ENCODE peak calls at places on chromosomes 5 and 9, in eight cellular contexts. One of them, this sample, is unnamed.

GRCh38 chr5:170332058-170332457 is 34.5 kb upstream of the LCP2 start:
- DNase-seq in A549: no peak
- DNase-seq in A673: no peak
- DNase-seq in fibroblast of lung: no peak
- DNase-seq in H9: no peak
- DNase-seq in osteoblast: no peak
- DNase-seq in ovary: no peak
- DNase-seq in prostate gland: no peak
- DNase-seq in this sample: no peak

GRCh38 chr5:106290841-106291240 is 1379.9 kb downstream of the EFNA5 start:
- DNase-seq in H9: no peak
- DNase-seq in prostate gland: no peak
- DNase-seq in A673: no peak
- DNase-seq in A549: no peak
- DNase-seq in ovary: no peak
- DNase-seq in fibroblast of lung: peak
- DNase-seq in osteoblast: no peak
- DNase-seq in this sample: no peak

GRCh38 chr5:179147991-179148702 is 88.0 kb downstream of the ZNF354C start:
- DNase-seq in prostate gland: no peak
- DNase-seq in fibroblast of lung: no peak
- DNase-seq in ovary: no peak
- DNase-seq in H9: no peak
- DNase-seq in osteoblast: no peak
- DNase-seq in A549: no peak
- DNase-seq in A673: no peak
- DNase-seq in this sample: no peak

GRCh38 chr5:23476580-23476979 is 30.8 kb upstream of the PRDM9 start:
- DNase-seq in H9: no peak
- DNase-seq in A549: no peak
- DNase-seq in A673: no peak
- DNase-seq in fibroblast of lung: no peak
- DNase-seq in prostate gland: no peak
- DNase-seq in osteoblast: no peak
- DNase-seq in ovary: no peak
- DNase-seq in this sample: no peak

GRCh38 chr9:104927216-104927911 is 591 bp downstream of the ABCA1 start:
- DNase-seq in H9: peak
- DNase-seq in osteoblast: peak
- DNase-seq in fibroblast of lung: peak
- DNase-seq in A549: peak
- DNase-seq in A673: peak
- DNase-seq in prostate gland: peak
- DNase-seq in ovary: peak
- DNase-seq in this sample: peak

GRCh38 chr5:68246802-68247201 is 31.2 kb downstream of the PIK3R1 start:
- DNase-seq in fibroblast of lung: no peak
- DNase-seq in prostate gland: no peak
- DNase-seq in H9: no peak
- DNase-seq in osteoblast: no peak
- DNase-seq in ovary: no peak
- DNase-seq in A673: no peak
- DNase-seq in A549: no peak
- DNase-seq in this sample: no peak

GRCh38 chr9:135379540-135380267 is 99.9 kb upstream of the PPP1R26 start:
- DNase-seq in A673: peak
- DNase-seq in H9: no peak
- DNase-seq in ovary: no peak
- DNase-seq in osteoblast: no peak
- DNase-seq in prostate gland: no peak
- DNase-seq in A549: no peak
- DNase-seq in fibroblast of lung: no peak
- DNase-seq in this sample: no peak

GRCh38 chr9:462611-463010 is 247.9 kb downstream of the DOCK8 start:
- DNase-seq in fibroblast of lung: no peak
- DNase-seq in prostate gland: no peak
- DNase-seq in A549: no peak
- DNase-seq in ovary: no peak
- DNase-seq in A673: no peak
- DNase-seq in osteoblast: no peak
- DNase-seq in H9: no peak
- DNase-seq in this sample: no peak

GRCh38 chr5:67010684-67011409 is 185.8 kb downstream of the CD180 start:
- DNase-seq in osteoblast: peak
- DNase-seq in H9: peak
- DNase-seq in prostate gland: peak
- DNase-seq in fibroblast of lung: peak
- DNase-seq in A549: no peak
- DNase-seq in A673: no peak
- DNase-seq in ovary: no peak
- DNase-seq in this sample: peak

GRCh38 chr9:129637102-129637501 is 4.8 kb downstream of the ASB6 start:
- DNase-seq in A673: no peak
- DNase-seq in fibroblast of lung: no peak
- DNase-seq in osteoblast: no peak
- DNase-seq in H9: no peak
- DNase-seq in prostate gland: no peak
- DNase-seq in ovary: no peak
- DNase-seq in A549: no peak
- DNase-seq in this sample: no peak
- TF ChIP-seq CTCF in A673: no peak
- TF ChIP-seq CTCF in fibroblast of lung: no peak
- TF ChIP-seq CTCF in osteoblast: no peak
- TF ChIP-seq CTCF in H9: no peak
- TF ChIP-seq CTCF in prostate gland: no peak
- TF ChIP-seq CTCF in ovary: no peak
- TF ChIP-seq CTCF in A549: no peak
- TF ChIP-seq CTCF in this sample: no peak

GRCh38 chr9:98038958-98039357 is 17.6 kb upstream of the NANS start:
- DNase-seq in A673: no peak
- DNase-seq in fibroblast of lung: no peak
- DNase-seq in prostate gland: no peak
- DNase-seq in H9: no peak
- DNase-seq in osteoblast: no peak
- DNase-seq in ovary: no peak
- DNase-seq in A549: no peak
- DNase-seq in this sample: no peak
- H3K27ac ChIP-seq in A673: no peak
- H3K27ac ChIP-seq in fibroblast of lung: no peak
- H3K27ac ChIP-seq in prostate gland: no peak
- H3K27ac ChIP-seq in H9: no peak
- H3K27ac ChIP-seq in osteoblast: no peak
- H3K27ac ChIP-seq in ovary: no peak
- H3K27ac ChIP-seq in A549: no peak
- H3K27ac ChIP-seq in this sample: no peak

GRCh38 chr5:140114341-140115185 is 654 bp downstream of the PURA start:
- DNase-seq in H9: peak
- DNase-seq in A549: peak
- DNase-seq in A673: peak
- DNase-seq in osteoblast: peak
- DNase-seq in fibroblast of lung: peak
- DNase-seq in ovary: peak
- DNase-seq in prostate gland: peak
- DNase-seq in this sample: peak
- TF ChIP-seq CTCF in H9: no peak
- TF ChIP-seq CTCF in A549: no peak
- TF ChIP-seq CTCF in A673: no peak
- TF ChIP-seq CTCF in osteoblast: no peak
- TF ChIP-seq CTCF in fibroblast of lung: no peak
- TF ChIP-seq CTCF in ovary: no peak
- TF ChIP-seq CTCF in prostate gland: no peak
- TF ChIP-seq CTCF in this sample: no peak

DNA sequence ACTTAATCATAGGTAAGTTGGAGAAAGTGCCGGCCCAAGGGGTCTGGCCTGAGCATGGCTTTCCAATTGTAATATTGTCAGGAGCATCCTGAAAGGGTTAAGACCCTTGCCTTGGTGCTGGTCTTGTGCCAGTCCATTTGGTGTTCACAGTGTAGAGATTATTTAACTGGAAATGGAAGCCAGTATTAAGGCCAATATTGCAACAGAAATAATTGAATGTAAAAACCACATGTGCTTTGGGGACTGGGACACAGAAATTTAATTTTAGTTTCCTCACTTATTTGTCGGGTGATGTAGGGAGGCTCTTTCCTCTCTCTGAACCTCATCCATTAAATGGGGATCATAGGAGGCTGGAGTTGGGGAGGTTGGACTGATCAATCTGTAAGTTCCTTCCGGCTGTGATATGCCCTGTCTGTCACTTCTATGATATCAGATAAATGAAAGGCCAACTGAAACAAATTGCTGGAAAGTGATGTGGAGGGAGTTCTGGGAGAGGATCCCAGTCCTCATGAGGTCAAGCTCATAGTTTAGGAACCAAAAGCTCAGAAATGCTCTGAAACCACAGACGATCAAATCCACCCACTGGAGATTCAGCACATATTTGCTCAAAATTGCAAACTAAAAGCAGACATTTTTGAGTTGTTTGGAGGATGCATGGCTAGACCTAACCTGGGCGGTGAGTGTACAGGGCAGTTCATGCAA is 54.8 kb upstream of the COL15A1 start:
- DNase-seq in ovary: no peak
- DNase-seq in osteoblast: no peak
- DNase-seq in fibroblast of lung: peak
- DNase-seq in A549: no peak
- DNase-seq in A673: no peak
- DNase-seq in prostate gland: no peak
- DNase-seq in H9: no peak
- DNase-seq in this sample: no peak
- H3K27ac ChIP-seq in ovary: no peak
- H3K27ac ChIP-seq in osteoblast: no peak
- H3K27ac ChIP-seq in fibroblast of lung: no peak
- H3K27ac ChIP-seq in A549: no peak
- H3K27ac ChIP-seq in A673: no peak
- H3K27ac ChIP-seq in prostate gland: no peak
- H3K27ac ChIP-seq in H9: no peak
- H3K27ac ChIP-seq in this sample: no peak

DNA sequence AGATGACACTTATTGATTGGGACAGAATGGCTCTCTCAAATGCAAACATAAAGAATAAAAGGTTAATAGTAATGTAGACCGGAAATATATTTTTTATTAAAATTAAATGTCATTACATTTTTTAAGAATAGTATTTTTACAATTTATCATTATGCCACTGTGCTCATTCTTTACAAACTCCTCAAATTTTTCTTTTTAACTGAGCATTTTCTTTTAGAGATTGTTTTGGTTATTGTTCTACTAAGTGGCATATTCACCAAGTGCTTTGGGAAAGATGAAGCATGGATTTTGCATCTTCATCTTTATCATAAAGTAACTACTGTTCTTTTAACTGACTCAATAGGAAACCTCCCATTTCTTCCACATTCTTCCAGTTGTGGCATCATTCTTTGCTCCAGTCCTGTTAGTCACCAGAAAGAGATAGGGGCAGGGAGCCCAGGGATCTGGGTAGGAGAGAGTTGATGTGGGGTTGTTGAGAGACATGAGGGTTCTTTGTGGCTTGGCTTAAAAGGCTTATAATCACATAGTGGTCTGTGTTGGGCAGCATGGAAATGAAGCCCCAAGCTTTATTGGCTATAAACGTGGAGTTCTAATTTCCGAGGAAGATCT is 69.8 kb downstream of the SYK start:
- DNase-seq in prostate gland: no peak
- DNase-seq in ovary: no peak
- DNase-seq in A549: no peak
- DNase-seq in fibroblast of lung: no peak
- DNase-seq in H9: no peak
- DNase-seq in A673: no peak
- DNase-seq in osteoblast: no peak
- DNase-seq in this sample: no peak
- TF ChIP-seq CTCF in prostate gland: no peak
- TF ChIP-seq CTCF in ovary: no peak
- TF ChIP-seq CTCF in A549: no peak
- TF ChIP-seq CTCF in fibroblast of lung: no peak
- TF ChIP-seq CTCF in H9: no peak
- TF ChIP-seq CTCF in A673: no peak
- TF ChIP-seq CTCF in osteoblast: no peak
- TF ChIP-seq CTCF in this sample: no peak

GRCh38 chr9:113590991-113591898 is 127.7 kb downstream of the RGS3 start:
- DNase-seq in H9: peak
- DNase-seq in prostate gland: peak
- DNase-seq in ovary: peak
- DNase-seq in fibroblast of lung: peak
- DNase-seq in osteoblast: peak
- DNase-seq in A549: peak
- DNase-seq in A673: peak
- DNase-seq in this sample: no peak

GRCh38 chr9:113589890-113590289 is 126.4 kb downstream of the RGS3 start:
- DNase-seq in H9: no peak
- DNase-seq in prostate gland: no peak
- DNase-seq in A673: peak
- DNase-seq in fibroblast of lung: peak
- DNase-seq in A549: no peak
- DNase-seq in osteoblast: peak
- DNase-seq in ovary: no peak
- DNase-seq in this sample: no peak

GRCh38 chr9:113588936-113589335 is 125.4 kb downstream of the RGS3 start:
- DNase-seq in A673: no peak
- DNase-seq in prostate gland: no peak
- DNase-seq in ovary: no peak
- DNase-seq in fibroblast of lung: no peak
- DNase-seq in H9: no peak
- DNase-seq in A549: no peak
- DNase-seq in osteoblast: no peak
- DNase-seq in this sample: no peak

GRCh38 chr9:113589407-113589806 is 125.9 kb downstream of the RGS3 start:
- DNase-seq in H9: no peak
- DNase-seq in prostate gland: no peak
- DNase-seq in fibroblast of lung: no peak
- DNase-seq in A673: no peak
- DNase-seq in A549: no peak
- DNase-seq in ovary: no peak
- DNase-seq in osteoblast: peak
- DNase-seq in this sample: no peak

DNA sequence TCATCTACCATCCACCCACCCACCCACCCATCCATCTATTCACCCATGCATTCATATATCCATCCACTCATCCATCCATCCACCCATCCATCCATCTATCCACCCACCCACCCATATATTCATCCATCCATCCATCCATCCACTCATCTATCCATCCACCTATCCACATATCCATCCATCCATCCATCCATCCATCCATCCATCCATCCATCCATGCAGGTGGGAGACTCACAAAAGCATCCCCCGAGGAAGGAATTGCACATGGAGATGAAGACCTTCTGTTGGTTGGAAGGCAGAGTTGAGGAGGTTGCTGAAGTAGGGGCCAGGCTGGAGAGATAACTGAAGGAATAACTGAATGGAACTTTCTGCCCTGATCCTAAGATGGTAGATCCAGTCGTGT is 126.9 kb downstream of the RGS3 start:
- DNase-seq in prostate gland: no peak
- DNase-seq in A673: no peak
- DNase-seq in fibroblast of lung: no peak
- DNase-seq in A549: no peak
- DNase-seq in osteoblast: no peak
- DNase-seq in ovary: no peak
- DNase-seq in H9: no peak
- DNase-seq in this sample: no peak
- H3K27ac ChIP-seq in prostate gland: no peak
- H3K27ac ChIP-seq in A673: no peak
- H3K27ac ChIP-seq in fibroblast of lung: no peak
- H3K27ac ChIP-seq in A549: no peak
- H3K27ac ChIP-seq in osteoblast: no peak
- H3K27ac ChIP-seq in ovary: no peak
- H3K27ac ChIP-seq in H9: no peak
- H3K27ac ChIP-seq in this sample: no peak